ENCODE peak calls at places on chromosomes 12 and 14, in six cellular contexts. F is lung, A is osteocyte, U is fibroblast of villous mesenchyme, Q is choroid plexus epithelial cell, B is PC-3. X is an unnamed sample.
A peak's percentile ranks its signal among the peaks of the same experiment; 100 is the strongest.

GRCh38 chr14:91752956-91753355 is 21.1 kb upstream of the CATSPERB start:
- DNase-seq in F (no peak), A (no peak), U (no peak), Q (no peak), B (no peak), X (no peak)

GRCh38 chr14:100137173-100137572 is 22.3 kb downstream of the DEGS2 start:
- DNase-seq in F (no peak), A (no peak), U (no peak), Q (no peak), B (no peak), X (no peak)

GRCh38 chr12:94263011-94263786 is 114.8 kb downstream of the PLXNC1 start:
- DNase-seq in F (no peak), A (no peak), U (no peak), Q (no peak), B (no peak), X (no peak)

GRCh38 chr12:23472329-23472971 is 477.0 kb downstream of the SOX5 start:
- DNase-seq in F (peak; percentile 70), A (no peak), U (no peak), Q (no peak), B (no peak), X (peak; percentile 100)

GRCh38 chr14:65461730-65462129 is 49.2 kb downstream of the FUT8 start:
- DNase-seq in F (no peak), A (no peak), U (no peak), Q (no peak), B (no peak), X (peak; percentile 1)

GRCh38 chr12:8145754-8146415 is 10.9 kb upstream of the ZNF705A start:
- DNase-seq in F (peak; percentile 37), A (no peak), U (peak; percentile 87), Q (peak; percentile 84), B (no peak), X (no peak)

GRCh38 chr14:96274122-96274910 is 18.3 kb downstream of the BDKRB1 start:
- DNase-seq in F (no peak), A (peak; percentile 54), U (peak; percentile 94), Q (peak; percentile 74), B (no peak), X (no peak)

GRCh38 chr12:47967461-47968430 is 4.3 kb downstream of the TMEM106C start:
- DNase-seq in F (no peak), A (no peak), U (peak; percentile 48), Q (peak; percentile 76), B (no peak), X (no peak)

GRCh38 chr14:81192594-81192993 is 28.2 kb downstream of the GTF2A1 start:
- DNase-seq in F (no peak), A (no peak), U (no peak), Q (no peak), B (no peak), X (no peak)
- TF ChIP-seq CTCF in F (no peak), A (no peak), U (no peak), Q (no peak), B (no peak), X (no peak)

GRCh38 chr14:68576496-68577244 is 216.2 kb downstream of the ZFP36L1 start:
- DNase-seq in F (no peak), A (no peak), U (peak; percentile 51), Q (peak; percentile 48), B (peak; percentile 30), X (peak; percentile 53)
- TF ChIP-seq CTCF in F (no peak), A (no peak), U (no peak), Q (no peak), B (no peak), X (no peak)

GRCh38 chr14:36028218-36028617 is 148.3 kb downstream of the PTCSC3 start:
- DNase-seq in F (no peak), A (no peak), U (no peak), Q (no peak), B (peak; percentile 28), X (no peak)
- TF ChIP-seq CTCF in F (no peak), A (peak; percentile 10), U (no peak), Q (no peak), B (peak; percentile 46), X (no peak)

GRCh38 chr12:78863482-78864427 is 819 bp upstream of the SYT1 start:
- DNase-seq in F (peak; percentile 33), A (no peak), U (peak; percentile 22), Q (peak; percentile 67), B (peak; percentile 53), X (peak; percentile 40)
- TF ChIP-seq CTCF in F (no peak), A (no peak), U (no peak), Q (no peak), B (no peak), X (no peak)

GRCh38 chr14:106378191-106378590 is 851.8 kb downstream of the TMEM121 start:
- DNase-seq in F (no peak), A (peak; percentile 67), U (no peak), Q (no peak), B (no peak), X (no peak)
- TF ChIP-seq CTCF in F (no peak), A (no peak), U (no peak), Q (no peak), B (no peak), X (no peak)

GRCh38 chr12:3253682-3254275 is 176.6 kb downstream of the TSPAN9 start:
- DNase-seq in F (no peak), A (no peak), U (no peak), Q (no peak), B (no peak), X (no peak)
- TF ChIP-seq CTCF in F (no peak), A (no peak), U (no peak), Q (no peak), B (no peak), X (no peak)

DNA sequence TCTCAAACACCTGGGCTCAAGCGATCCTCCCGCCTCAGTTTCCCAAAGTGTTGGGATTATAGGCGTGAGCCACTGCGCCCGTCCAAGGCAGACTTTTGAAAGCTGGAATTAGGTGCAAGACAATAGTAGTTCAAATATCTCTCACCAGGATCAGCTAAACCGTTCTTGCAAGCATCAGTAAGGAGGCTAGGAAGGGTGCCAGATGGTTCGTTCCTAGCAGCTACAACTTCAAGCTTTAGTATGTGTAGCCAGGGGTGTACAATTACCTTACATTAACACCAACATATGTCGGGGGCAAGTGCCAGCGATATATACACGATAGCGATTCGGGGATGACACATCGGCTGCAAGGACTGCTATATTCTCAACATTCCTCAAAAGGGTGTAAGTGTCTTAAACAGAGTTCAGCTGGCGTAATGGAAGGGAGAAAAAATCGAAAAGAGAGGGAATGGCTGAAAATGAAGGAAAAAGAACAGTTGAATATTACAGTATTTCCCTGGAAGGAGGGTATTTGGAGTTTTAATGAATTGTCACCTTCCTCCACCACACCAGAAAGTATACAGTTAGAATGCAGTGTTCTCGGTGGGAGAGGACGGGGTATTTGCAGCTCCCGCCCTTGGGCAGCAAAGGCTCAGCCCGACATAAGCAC is 615 bp downstream of the LIMA1 start:
- DNase-seq in F (no peak), A (no peak), U (peak; percentile 41), Q (peak; percentile 45), B (peak; percentile 51), X (peak; percentile 37)
- TF ChIP-seq CTCF in F (no peak), A (no peak), U (no peak), Q (no peak), B (no peak), X (no peak)

DNA sequence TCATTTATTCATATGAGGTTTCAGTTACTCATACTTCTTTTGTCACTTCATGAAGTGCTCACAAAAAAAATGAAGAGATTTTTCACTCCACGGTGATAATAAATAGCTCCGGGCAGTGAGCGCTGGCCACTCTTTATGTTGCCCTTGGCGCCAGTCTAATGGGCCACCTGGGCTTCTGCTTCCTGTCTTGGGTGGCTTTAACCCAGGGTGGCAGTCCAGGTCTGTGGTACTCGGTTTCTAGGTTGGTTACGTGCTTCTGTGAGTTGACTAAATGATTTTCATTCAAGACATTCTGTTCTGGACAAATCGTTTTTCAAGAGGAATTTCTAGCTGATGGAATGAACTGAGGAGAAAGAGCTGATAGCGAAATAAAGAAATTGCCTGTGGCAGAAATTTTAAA is 34.6 kb upstream of the NID2 start:
- DNase-seq in F (no peak), A (no peak), U (no peak), Q (no peak), B (no peak), X (no peak)
- TF ChIP-seq CTCF in F (no peak), A (no peak), U (no peak), Q (no peak), B (no peak), X (no peak)

GRCh38 chr12:116426391-116427136 is 132.6 kb upstream of the MAP1LC3B2 start:
- DNase-seq in F (peak; percentile 29), A (peak; percentile 96), U (peak; percentile 95), Q (peak; percentile 94), B (peak; percentile 99), X (peak; percentile 80)
- TF ChIP-seq CTCF in F (no peak), A (peak; percentile 73), U (peak; percentile 59), Q (peak; percentile 63), B (peak; percentile 71), X (no peak)

X was measured in bronchial epithelial cell.